ENCODE peak calls at places on chromosomes 3 and 15, in five cellular contexts. One of them, this sample, is unnamed.

GRCh38 chr3:157067114-157067513 is 92.8 kb downstream of the CCNL1 start:
- DNase-seq in A549: no peak
- DNase-seq in K562: no peak
- DNase-seq in HepG2: no peak
- DNase-seq in GM12878: no peak
- DNase-seq in this sample: no peak

GRCh38 chr3:147015334-147015733 is 391.0 kb downstream of the ZIC4 start:
- DNase-seq in A549: no peak
- DNase-seq in K562: no peak
- DNase-seq in HepG2: no peak
- DNase-seq in GM12878: no peak
- DNase-seq in this sample: peak; percentile 5

GRCh38 chr3:190323241-190323617 is 983 bp upstream of the CLDN1 start:
- DNase-seq in A549: no peak
- DNase-seq in K562: no peak
- DNase-seq in HepG2: no peak
- DNase-seq in GM12878: no peak
- DNase-seq in this sample: peak; percentile 15

GRCh38 chr3:3038201-3038991 is 71.8 kb downstream of the IL5RA start:
- DNase-seq in A549: no peak
- DNase-seq in K562: no peak
- DNase-seq in HepG2: no peak
- DNase-seq in GM12878: peak; percentile 26
- DNase-seq in this sample: peak; percentile 27

GRCh38 chr3:128994581-128995161 is 795 bp upstream of the CFAP92 start:
- DNase-seq in A549: no peak
- DNase-seq in K562: no peak
- DNase-seq in HepG2: no peak
- DNase-seq in GM12878: no peak
- DNase-seq in this sample: no peak

GRCh38 chr3:62554264-62554799 is 181.0 kb upstream of the FEZF2 start:
- DNase-seq in A549: peak; percentile 1
- DNase-seq in K562: peak; percentile 8
- DNase-seq in HepG2: peak; percentile 9
- DNase-seq in GM12878: no peak
- DNase-seq in this sample: peak; percentile 73

GRCh38 chr15:82808634-82809041 is 790 bp upstream of the WHAMM start:
- DNase-seq in A549: no peak
- DNase-seq in K562: peak; percentile 55
- DNase-seq in HepG2: peak; percentile 11
- DNase-seq in GM12878: no peak
- DNase-seq in this sample: no peak

GRCh38 chr3:136195258-136196063 is 674 bp downstream of the MSL2 start:
- DNase-seq in A549: no peak
- DNase-seq in K562: peak; percentile 73
- DNase-seq in HepG2: peak; percentile 61
- DNase-seq in GM12878: no peak
- DNase-seq in this sample: peak; percentile 84

GRCh38 chr15:101641894-101642293 is 10.3 kb downstream of the TM2D3 start:
- DNase-seq in A549: no peak
- DNase-seq in K562: no peak
- DNase-seq in HepG2: no peak
- DNase-seq in GM12878: peak; percentile 25
- DNase-seq in this sample: no peak

GRCh38 chr15:25847066-25847465 is 16.1 kb downstream of the ATP10A start:
- DNase-seq in A549: no peak
- DNase-seq in K562: no peak
- DNase-seq in HepG2: no peak
- DNase-seq in GM12878: no peak
- DNase-seq in this sample: no peak

GRCh38 chr15:87142096-87142495 is 1062.4 kb downstream of the AGBL1 start:
- DNase-seq in A549: no peak
- DNase-seq in K562: no peak
- DNase-seq in HepG2: no peak
- DNase-seq in GM12878: no peak
- DNase-seq in this sample: no peak

GRCh38 chr15:67307156-67307555 is 52.6 kb downstream of the IQCH start:
- DNase-seq in A549: no peak
- DNase-seq in K562: no peak
- DNase-seq in HepG2: no peak
- DNase-seq in GM12878: no peak
- DNase-seq in this sample: no peak

GRCh38 chr3:58539636-58540035 is 2.6 kb upstream of the ACOX2 start:
- DNase-seq in A549: no peak
- DNase-seq in K562: no peak
- DNase-seq in HepG2: no peak
- DNase-seq in GM12878: no peak
- DNase-seq in this sample: no peak

GRCh38 chr3:186909078-186909853 is 21.1 kb upstream of the ST6GAL1 start:
- DNase-seq in A549: no peak
- DNase-seq in K562: peak; percentile 90
- DNase-seq in HepG2: peak; percentile 37
- DNase-seq in GM12878: no peak
- DNase-seq in this sample: peak; percentile 63

GRCh38 chr3:107404727-107405519 is 27.7 kb downstream of the CCDC54 start:
- DNase-seq in A549: no peak
- DNase-seq in K562: no peak
- DNase-seq in HepG2: no peak
- DNase-seq in GM12878: no peak
- DNase-seq in this sample: no peak

GRCh38 chr15:52506549-52506948 is 22.1 kb downstream of the MYO5A start:
- DNase-seq in A549: no peak
- DNase-seq in K562: no peak
- DNase-seq in HepG2: no peak
- DNase-seq in GM12878: no peak
- DNase-seq in this sample: no peak

GRCh38 chr15:44535509-44536297 is 1.2 kb upstream of the EIF3J start:
- DNase-seq in A549: no peak
- DNase-seq in K562: peak; percentile 48
- DNase-seq in HepG2: peak; percentile 15
- DNase-seq in GM12878: no peak
- DNase-seq in this sample: peak; percentile 53
- H3K4me3 ChIP-seq in A549: peak overlapping the region; percentile 98
- H3K4me3 ChIP-seq in K562: peak overlapping the region; percentile 99
- H3K4me3 ChIP-seq in HepG2: peak overlapping the region; percentile 70
- H3K4me3 ChIP-seq in GM12878: peak overlapping the region; percentile 72
- H3K4me3 ChIP-seq in this sample: peak overlapping the region; percentile 75

DNA sequence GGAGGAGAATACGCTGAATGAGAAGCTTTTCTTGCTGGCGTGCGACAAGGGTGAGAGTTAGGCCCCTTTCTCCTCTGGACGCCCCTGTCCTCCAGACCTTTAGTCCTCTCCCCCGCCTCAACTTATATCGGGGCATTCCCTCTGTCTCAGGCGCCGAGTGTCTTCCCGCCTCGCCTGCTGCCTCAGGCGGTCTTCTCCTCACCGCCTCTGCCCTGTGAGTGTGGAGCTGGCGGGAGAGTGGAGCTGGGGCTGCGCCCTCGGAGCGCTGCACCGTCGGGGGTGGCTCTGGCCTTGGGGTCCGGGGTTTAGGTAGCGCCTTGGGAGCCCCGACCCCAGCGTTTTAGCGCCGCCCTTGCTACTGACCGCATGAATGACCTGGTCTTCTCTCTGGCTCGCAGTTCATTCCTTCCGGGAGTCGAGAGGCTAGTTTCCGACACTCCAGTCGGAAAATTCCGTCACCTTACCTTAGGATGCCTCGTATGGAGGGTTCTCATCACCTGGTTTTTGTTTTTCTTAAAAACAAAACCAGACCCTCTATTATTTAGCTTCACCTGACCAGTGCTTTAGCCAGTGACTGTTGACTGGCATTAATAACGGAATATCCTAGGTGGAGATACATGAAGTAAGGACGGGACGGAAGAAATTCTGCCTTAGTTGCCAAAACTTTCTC is 983 bp downstream of the TRPC1 start:
- DNase-seq in A549: peak; percentile 37
- DNase-seq in K562: peak; percentile 78
- DNase-seq in HepG2: peak; percentile 68
- DNase-seq in GM12878: no peak
- DNase-seq in this sample: peak; percentile 92
- TF ChIP-seq JUNB in A549: no peak
- TF ChIP-seq JUNB in K562: no peak
- TF ChIP-seq JUNB in HepG2: peak; percentile 33
- TF ChIP-seq JUNB in GM12878: no peak
- TF ChIP-seq JUNB in this sample: no peak

DNA sequence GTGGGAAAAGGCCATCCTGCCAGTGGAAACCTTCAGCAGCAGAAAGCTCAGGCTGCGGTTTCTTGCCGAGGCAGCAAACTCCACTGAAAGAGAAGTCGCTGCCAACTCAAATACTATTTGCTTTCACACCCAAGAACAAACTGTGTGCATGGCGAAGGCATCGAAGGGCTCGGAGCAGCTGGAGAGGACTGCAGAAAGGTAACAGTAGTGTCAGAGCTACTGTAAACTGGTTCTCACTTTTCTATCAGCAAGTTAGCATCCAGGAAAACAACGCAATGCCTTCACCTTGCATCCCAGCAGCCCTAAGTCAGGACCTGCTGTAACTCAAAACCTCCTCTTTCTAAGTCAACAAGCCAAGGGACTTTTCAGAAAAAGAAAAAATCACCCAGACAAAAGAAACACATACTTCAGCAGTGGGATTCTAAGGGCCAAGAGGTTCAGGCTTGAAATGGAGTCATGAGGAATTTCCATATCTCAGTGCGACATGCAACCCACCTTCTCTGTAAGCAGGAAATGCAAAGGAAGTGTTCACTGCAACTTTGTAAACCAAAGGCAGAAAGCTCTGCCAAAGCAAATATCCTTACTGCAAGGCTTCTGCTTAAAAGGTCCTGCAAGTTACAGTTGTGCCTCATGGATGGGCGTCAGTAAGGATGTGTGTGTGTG is 193.5 kb downstream of the FOXP1 start:
- DNase-seq in A549: no peak
- DNase-seq in K562: no peak
- DNase-seq in HepG2: peak; percentile 39
- DNase-seq in GM12878: no peak
- DNase-seq in this sample: peak; percentile 71
- H3K4me1 ChIP-seq in A549: peaks cover 28% of the 10 kb centered on the region
- H3K4me1 ChIP-seq in K562: no peaks in the 10 kb centered on the region
- H3K4me1 ChIP-seq in HepG2: peaks cover 31% of the 10 kb centered on the region
- H3K4me1 ChIP-seq in GM12878: peaks cover 27% of the 10 kb centered on the region
- H3K4me1 ChIP-seq in this sample: peaks cover 19% of the 10 kb centered on the region

DNA sequence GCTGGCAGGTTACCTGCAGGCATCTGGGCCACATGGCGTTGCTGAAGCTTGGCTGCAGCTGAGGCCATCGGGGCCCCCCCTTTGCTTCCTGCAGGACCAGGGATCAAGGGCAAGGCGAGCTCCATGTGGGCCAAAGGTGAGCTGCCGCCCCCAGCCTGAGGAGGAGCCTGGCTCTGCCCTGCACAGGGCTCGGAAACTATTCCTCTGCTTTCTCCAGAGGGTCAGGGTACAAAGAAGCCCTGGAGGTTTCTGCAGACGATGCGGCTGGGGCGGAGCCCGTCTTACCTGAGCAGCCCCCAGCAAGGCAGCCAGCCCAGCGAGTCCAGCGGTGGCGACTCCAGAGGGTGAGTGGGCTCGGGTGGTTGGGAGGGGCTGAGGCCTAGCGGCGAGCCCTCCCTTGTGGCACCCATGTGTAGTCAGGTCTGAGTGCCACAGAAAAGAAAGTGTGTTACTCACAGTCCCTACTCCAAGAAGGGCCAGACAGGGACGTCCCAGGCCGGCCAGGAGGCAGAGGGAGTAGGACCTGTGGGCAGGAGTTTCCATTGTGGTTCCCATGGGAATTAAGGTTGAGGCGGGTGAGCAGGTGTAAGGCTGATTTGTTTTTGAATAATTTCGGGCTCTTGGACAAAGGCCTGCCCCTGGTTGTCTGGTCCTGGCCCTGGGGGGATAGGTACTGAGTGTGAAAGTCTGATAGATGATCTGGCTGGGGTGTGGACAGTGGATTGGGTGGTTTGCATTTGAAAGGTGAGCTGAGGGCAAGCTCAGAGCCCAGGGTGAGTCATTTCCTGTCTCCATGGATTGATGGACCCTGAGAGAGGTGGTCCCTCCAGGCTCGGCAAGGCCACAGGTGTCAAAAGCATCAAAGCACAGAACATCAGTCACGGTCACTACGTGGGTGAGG is 25.4 kb downstream of the CFAP100 start:
- DNase-seq in A549: no peak
- DNase-seq in K562: peak; percentile 2
- DNase-seq in HepG2: peak; percentile 35
- DNase-seq in GM12878: no peak
- DNase-seq in this sample: peak; percentile 37
- H3K4me3 ChIP-seq in A549: no peak overlapping the region
- H3K4me3 ChIP-seq in K562: no peak overlapping the region
- H3K4me3 ChIP-seq in HepG2: no peak overlapping the region
- H3K4me3 ChIP-seq in GM12878: no peak overlapping the region
- H3K4me3 ChIP-seq in this sample: no peak overlapping the region